ENCODE peak calls at places on chromosomes 7 and 10, in eight cellular contexts. P is HepG2, Y is HCT116, G is right lobe of liver, C is suprapubic skin, Q is thyroid gland, U is stomach, B is tibial nerve. D is an unnamed sample.

GRCh38 chr10:30282226-30282625 is 66.9 kb downstream of the MTPAP start:
- DNase-seq in P (no peak), Y (no peak), G (no peak), C (no peak), Q (no peak), U (no peak), B (no peak), D (no peak)

GRCh38 chr10:32210306-32211045 is 136.5 kb downstream of the EPC1 start:
- DNase-seq in P (peak; percentile 65), Y (peak; percentile 74), G (no peak), C (no peak), Q (no peak), U (no peak), B (no peak), D (no peak)

GRCh38 chr10:89494068-89494467 is 41.3 kb downstream of the SLC16A12 start:
- DNase-seq in P (no peak), Y (no peak), G (no peak), C (no peak), Q (no peak), U (no peak), B (no peak), D (no peak)

GRCh38 chr10:110399163-110400094 is 94.7 kb upstream of the SMNDC1 start:
- DNase-seq in P (peak; percentile 79), Y (peak; percentile 95), G (no peak), C (no peak), Q (peak; percentile 19), U (peak; percentile 62), B (no peak), D (peak; percentile 55)

GRCh38 chr10:22477365-22478287 is 132.3 kb downstream of the SPAG6 start:
- DNase-seq in P (no peak), Y (no peak), G (no peak), C (no peak), Q (no peak), U (no peak), B (no peak), D (no peak)

GRCh38 chr10:44660271-44660670 is 250.9 kb upstream of the TMEM72 start:
- DNase-seq in P (no peak), Y (no peak), G (no peak), C (no peak), Q (no peak), U (no peak), B (no peak), D (no peak)

GRCh38 chr10:86614853-86615252 is 39.5 kb upstream of the OPN4 start:
- DNase-seq in P (no peak), Y (no peak), G (no peak), C (no peak), Q (no peak), U (no peak), B (no peak), D (no peak)

GRCh38 chr10:12375076-12375504 is 25.7 kb downstream of the CAMK1D start:
- DNase-seq in P (no peak), Y (no peak), G (no peak), C (no peak), Q (no peak), U (no peak), B (no peak), D (no peak)

GRCh38 chr10:43842496-43842895 is 193.8 kb upstream of the ZNF32 start:
- DNase-seq in P (no peak), Y (no peak), G (no peak), C (no peak), Q (no peak), U (no peak), B (no peak), D (no peak)

GRCh38 chr7:69412331-69413146 is 185.7 kb upstream of the AUTS2 start:
- DNase-seq in P (peak; percentile 18), Y (no peak), G (no peak), C (no peak), Q (no peak), U (no peak), B (no peak), D (peak; percentile 40)

GRCh38 chr7:97094531-97094930 is 23.0 kb upstream of the SDHAF3 start:
- DNase-seq in P (no peak), Y (no peak), G (no peak), C (no peak), Q (no peak), U (no peak), B (no peak), D (no peak)

GRCh38 chr7:69800495-69800894 is 202.2 kb downstream of the AUTS2 start:
- DNase-seq in P (no peak), Y (no peak), G (no peak), C (no peak), Q (peak; percentile 46), U (no peak), B (no peak), D (no peak)

GRCh38 chr10:35642023-35642792 is at the start of gene FZD8:
- DNase-seq in P (peak; percentile 68), Y (peak; percentile 47), G (peak; percentile 96), C (peak; percentile 91), Q (peak; percentile 96), U (peak; percentile 94), B (peak; percentile 82), D (peak; percentile 94)

GRCh38 chr7:144132262-144132661 is 9.3 kb downstream of the OR2A14 start:
- DNase-seq in P (no peak), Y (no peak), G (no peak), C (no peak), Q (no peak), U (no peak), B (no peak), D (no peak)

GRCh38 chr7:152979376-152979775 is 219.8 kb downstream of the ACTR3B start:
- DNase-seq in P (no peak), Y (no peak), G (no peak), C (no peak), Q (peak; percentile 37), U (no peak), B (no peak), D (no peak)

GRCh38 chr10:124149143-124149542 is 55.7 kb upstream of the CHST15 start:
- DNase-seq in P (no peak), Y (no peak), G (no peak), C (no peak), Q (no peak), U (no peak), B (no peak), D (no peak)

GRCh38 chr7:140605337-140605736 is 35.3 kb downstream of the DENND2A start:
- DNase-seq in P (no peak), Y (no peak), G (no peak), C (no peak), Q (no peak), U (no peak), B (no peak), D (no peak)

GRCh38 chr10:78972160-78972946 is 96.4 kb upstream of the ZMIZ1 start:
- DNase-seq in P (peak; percentile 80), Y (peak; percentile 31), G (peak; percentile 88), C (peak; percentile 88), Q (peak; percentile 90), U (peak; percentile 48), B (peak; percentile 69), D (peak; percentile 77)

GRCh38 chr10:110029448-110029847 is 21.7 kb downstream of the ADD3 start:
- DNase-seq in P (no peak), Y (no peak), G (no peak), C (no peak), Q (no peak), U (no peak), B (no peak), D (no peak)

GRCh38 chr7:76353744-76354143 is 5.0 kb downstream of the YWHAG start:
- DNase-seq in P (no peak), Y (no peak), G (no peak), C (no peak), Q (no peak), U (no peak), B (no peak), D (no peak)

GRCh38 chr7:76356115-76356514 is 2.7 kb downstream of the YWHAG start:
- DNase-seq in P (no peak), Y (no peak), G (no peak), C (no peak), Q (no peak), U (no peak), B (no peak), D (no peak)

GRCh38 chr7:76354981-76355730 is 3.6 kb downstream of the YWHAG start:
- DNase-seq in P (no peak), Y (no peak), G (no peak), C (no peak), Q (no peak), U (no peak), B (no peak), D (no peak)

GRCh38 chr7:76356823-76357222 is 2.0 kb downstream of the YWHAG start:
- DNase-seq in P (no peak), Y (no peak), G (no peak), C (no peak), Q (no peak), U (no peak), B (no peak), D (no peak)

GRCh38 chr7:76354516-76354915 is 4.3 kb downstream of the YWHAG start:
- DNase-seq in P (no peak), Y (no peak), G (no peak), C (no peak), Q (no peak), U (no peak), B (no peak), D (no peak)
- H3K4me1 ChIP-seq in P (peaks cover 76% of the 10 kb centered on the region), Y (peaks cover 44% of the 10 kb centered on the region), G (no peaks in the 10 kb centered on the region), C (peaks cover 48% of the 10 kb centered on the region), Q (peaks cover 31% of the 10 kb centered on the region), U (peaks cover 79% of the 10 kb centered on the region), B (no peaks in the 10 kb centered on the region), D (peaks cover 79% of the 10 kb centered on the region)

DNA sequence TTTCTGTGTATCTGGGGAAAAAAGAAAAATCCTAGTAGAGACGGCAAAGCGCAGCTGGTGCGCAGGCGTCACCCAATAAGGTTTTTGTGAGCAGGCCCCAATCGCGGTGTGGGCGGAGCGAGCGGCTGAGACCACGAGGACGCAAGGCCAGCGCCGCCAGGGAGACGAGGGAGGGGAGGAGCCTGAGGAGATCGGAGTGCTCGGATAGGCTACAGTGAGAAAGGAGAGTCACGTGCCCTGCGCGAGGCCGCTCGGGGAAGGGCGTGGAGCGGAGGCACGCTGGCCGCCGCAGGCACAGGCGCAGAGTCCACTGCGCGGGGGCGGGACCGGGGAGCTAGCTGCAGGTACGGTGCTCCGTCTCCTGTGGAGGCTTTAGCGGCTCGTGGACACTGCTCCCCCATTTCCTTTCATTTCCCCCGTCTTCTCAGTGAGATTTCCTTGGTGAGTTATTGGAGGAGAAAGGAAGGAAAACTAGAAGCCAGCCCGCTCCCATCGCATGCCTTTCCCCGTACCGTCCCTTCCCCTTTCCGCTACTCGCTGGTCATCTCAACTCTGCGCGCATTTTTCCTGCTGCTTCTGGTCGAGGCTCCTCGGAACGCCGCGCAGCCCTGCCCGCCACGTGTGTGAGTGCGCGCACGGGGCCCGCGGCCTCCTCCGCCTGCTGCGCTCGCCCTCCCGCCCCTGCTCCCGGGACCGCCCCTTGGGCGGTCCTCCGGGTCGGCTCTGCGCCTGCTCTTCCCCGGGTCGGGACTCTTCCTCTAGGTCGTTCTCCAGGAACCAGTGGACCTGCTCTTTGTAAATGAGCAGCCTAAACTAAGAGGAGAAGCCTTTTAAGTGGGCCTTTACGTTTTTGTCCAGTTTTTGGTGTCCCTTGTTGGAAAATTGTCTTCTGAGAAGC is at the start of gene THNSL1:
- DNase-seq in P (peak; percentile 97), Y (peak; percentile 97), G (peak; percentile 99), C (peak; percentile 98), Q (peak; percentile 99), U (peak; percentile 97), B (peak; percentile 96), D (peak; percentile 99)
- TF ChIP-seq POLR2A in P (peak; percentile 96), Y (peak; percentile 72), G (peak; percentile 97), C (peak; percentile 64), Q (peak; percentile 89), U (peak; percentile 84), B (peak; percentile 69), D (peak; percentile 70)

GRCh38 chr7:4805979-4806290 is 30.5 kb downstream of the AP5Z1 start:
- DNase-seq in P (no peak), Y (no peak), G (no peak), C (no peak), Q (no peak), U (no peak), B (no peak), D (no peak)
- H3K4me1 ChIP-seq in P (peaks cover 6% of the 10 kb centered on the region), Y (no peaks in the 10 kb centered on the region), G (no peaks in the 10 kb centered on the region), C (peaks cover 3% of the 10 kb centered on the region), Q (no peaks in the 10 kb centered on the region), U (no peaks in the 10 kb centered on the region), B (no peaks in the 10 kb centered on the region), D (no peaks in the 10 kb centered on the region)

GRCh38 chr7:26190417-26190869 is 10.1 kb downstream of the HNRNPA2B1 start:
- DNase-seq in P (no peak), Y (no peak), G (no peak), C (no peak), Q (no peak), U (no peak), B (no peak), D (no peak)
- TF ChIP-seq POLR2A in P (no peak), Y (no peak), G (no peak), C (no peak), Q (no peak), U (no peak), B (no peak), D (no peak)